ENCODE peak calls at places on chromosomes 11 and 22, in nine cellular contexts. K is astrocyte of the spinal cord, D is MCF 10A, I is cardiac muscle cell, O is HCT116, L is ovary, U is kidney, N is Calu3, Y is heart right ventricle. M is an unnamed sample.

GRCh38 chr11:70422692-70423522 is 24.6 kb downstream of the CTTN start:
- DNase-seq in K (no peak), D (no peak), I (no peak), O (no peak), L (no peak), U (no peak), N (no peak), Y (no peak), M (no peak)

GRCh38 chr22:22983123-22983522 is 87.2 kb upstream of the GNAZ start:
- DNase-seq in K (no peak), D (no peak), I (no peak), O (no peak), L (no peak), U (no peak), N (no peak), Y (no peak), M (no peak)

GRCh38 chr11:44104472-44105294 is 9.2 kb downstream of the EXT2 start:
- DNase-seq in K (no peak), D (peak), I (peak), O (no peak), L (no peak), U (no peak), N (no peak), Y (no peak), M (peak)

GRCh38 chr11:10663365-10663764 is 30.2 kb downstream of the IRAG1 start:
- DNase-seq in K (no peak), D (no peak), I (no peak), O (no peak), L (no peak), U (no peak), N (no peak), Y (no peak), M (no peak)

GRCh38 chr11:11078344-11078743 is 220.5 kb upstream of the ZBED5 start:
- DNase-seq in K (peak), D (peak), I (peak), O (no peak), L (no peak), U (no peak), N (no peak), Y (no peak), M (peak)

GRCh38 chr11:102495161-102496042 is 35.1 kb downstream of the MMP7 start:
- DNase-seq in K (peak), D (peak), I (peak), O (peak), L (no peak), U (no peak), N (peak), Y (no peak), M (peak)

GRCh38 chr11:6693342-6694228 is 10.4 kb upstream of the MRPL17 start:
- DNase-seq in K (peak), D (peak), I (peak), O (peak), L (no peak), U (no peak), N (no peak), Y (no peak), M (peak)

GRCh38 chr11:20438637-20439036 is 51.1 kb downstream of the PRMT3 start:
- DNase-seq in K (no peak), D (no peak), I (no peak), O (no peak), L (no peak), U (no peak), N (no peak), Y (no peak), M (no peak)

GRCh38 chr11:114061053-114062049 is 1.8 kb downstream of the ZBTB16 start:
- DNase-seq in K (peak), D (peak), I (peak), O (no peak), L (peak), U (no peak), N (no peak), Y (peak), M (peak)

GRCh38 chr11:31397239-31397834 is 27.7 kb downstream of the DNAJC24 start:
- DNase-seq in K (peak), D (peak), I (peak), O (no peak), L (no peak), U (no peak), N (no peak), Y (no peak), M (peak)

GRCh38 chr22:24406322-24407277 is 20.8 kb upstream of the ADORA2A start:
- DNase-seq in K (no peak), D (no peak), I (no peak), O (no peak), L (no peak), U (no peak), N (no peak), Y (no peak), M (no peak)

GRCh38 chr11:120336641-120337132 is 474 bp downstream of the ARHGEF12 start:
- DNase-seq in K (peak), D (peak), I (no peak), O (no peak), L (peak), U (no peak), N (no peak), Y (peak), M (peak)

GRCh38 chr11:64566042-64566914 is 24.7 kb upstream of the SLC22A12 start:
- DNase-seq in K (peak), D (peak), I (peak), O (peak), L (peak), U (peak), N (peak), Y (no peak), M (peak)

GRCh38 chr22:40434745-40435144 is 64.4 kb downstream of the SGSM3 start:
- DNase-seq in K (no peak), D (no peak), I (no peak), O (no peak), L (no peak), U (no peak), N (no peak), Y (no peak), M (no peak)

GRCh38 chr22:39898997-39899396 is 1.9 kb upstream of the GRAP2 start:
- DNase-seq in K (no peak), D (no peak), I (no peak), O (no peak), L (no peak), U (no peak), N (no peak), Y (no peak), M (no peak)

GRCh38 chr11:124784051-124784450 is 16.2 kb downstream of the MSANTD2 start:
- DNase-seq in K (no peak), D (no peak), I (no peak), O (no peak), L (no peak), U (no peak), N (no peak), Y (no peak), M (no peak)

GRCh38 chr11:73330569-73331093 is 22.6 kb downstream of the ARHGEF17 start:
- DNase-seq in K (no peak), D (peak), I (peak), O (no peak), L (no peak), U (no peak), N (no peak), Y (no peak), M (peak)

GRCh38 chr22:27247691-27248434 is 553.7 kb downstream of the MN1 start:
- DNase-seq in K (no peak), D (no peak), I (peak), O (no peak), L (peak), U (no peak), N (no peak), Y (no peak), M (peak)

GRCh38 chr22:18104566-18104965 is 6.0 kb upstream of the TUBA8 start:
- DNase-seq in K (peak), D (no peak), I (peak), O (no peak), L (no peak), U (no peak), N (no peak), Y (no peak), M (peak)

GRCh38 chr11:57539342-57539741 is 1.9 kb downstream of the SMTNL1 start:
- DNase-seq in K (no peak), D (no peak), I (no peak), O (no peak), L (no peak), U (no peak), N (no peak), Y (no peak), M (no peak)

GRCh38 chr11:124446926-124447325 is 1.4 kb upstream of the OR8B8 start:
- DNase-seq in K (no peak), D (no peak), I (peak), O (no peak), L (no peak), U (no peak), N (no peak), Y (no peak), M (peak)

GRCh38 chr11:60910711-60911366 is 3.1 kb upstream of the TMEM109 start:
- DNase-seq in K (no peak), D (no peak), I (no peak), O (no peak), L (no peak), U (no peak), N (no peak), Y (no peak), M (no peak)

GRCh38 chr11:18834754-18835466 is 43.3 kb upstream of the PTPN5 start:
- DNase-seq in K (no peak), D (no peak), I (no peak), O (no peak), L (no peak), U (no peak), N (no peak), Y (no peak), M (no peak)

GRCh38 chr22:39546889-39547586 is 14.5 kb upstream of the RPS19BP1 start:
- DNase-seq in K (peak), D (peak), I (no peak), O (no peak), L (no peak), U (no peak), N (no peak), Y (no peak), M (peak)

GRCh38 chr11:4072668-4073285 is 21.8 kb upstream of the RRM1 start:
- DNase-seq in K (peak), D (peak), I (peak), O (peak), L (peak), U (no peak), N (peak), Y (no peak), M (peak)

GRCh38 chr11:16217631-16218030 is 138.7 kb downstream of the SOX6 start:
- DNase-seq in K (peak), D (peak), I (no peak), O (no peak), L (no peak), U (no peak), N (no peak), Y (no peak), M (no peak)

GRCh38 chr22:36419177-36419911 is 31.6 kb upstream of the MYH9 start:
- DNase-seq in K (peak), D (no peak), I (peak), O (no peak), L (peak), U (peak), N (no peak), Y (peak), M (peak)

GRCh38 chr22:50001388-50002231 is 11.0 kb downstream of the IL17REL start:
- DNase-seq in K (no peak), D (no peak), I (no peak), O (no peak), L (no peak), U (no peak), N (no peak), Y (no peak), M (no peak)

GRCh38 chr11:16973565-16973964 is 40.6 kb downstream of the PLEKHA7 start:
- DNase-seq in K (no peak), D (no peak), I (no peak), O (no peak), L (no peak), U (no peak), N (no peak), Y (no peak), M (no peak)

GRCh38 chr11:89521294-89521693 is 30.1 kb upstream of the NOX4 start:
- DNase-seq in K (peak), D (no peak), I (no peak), O (no peak), L (no peak), U (no peak), N (no peak), Y (no peak), M (no peak)

DNA sequence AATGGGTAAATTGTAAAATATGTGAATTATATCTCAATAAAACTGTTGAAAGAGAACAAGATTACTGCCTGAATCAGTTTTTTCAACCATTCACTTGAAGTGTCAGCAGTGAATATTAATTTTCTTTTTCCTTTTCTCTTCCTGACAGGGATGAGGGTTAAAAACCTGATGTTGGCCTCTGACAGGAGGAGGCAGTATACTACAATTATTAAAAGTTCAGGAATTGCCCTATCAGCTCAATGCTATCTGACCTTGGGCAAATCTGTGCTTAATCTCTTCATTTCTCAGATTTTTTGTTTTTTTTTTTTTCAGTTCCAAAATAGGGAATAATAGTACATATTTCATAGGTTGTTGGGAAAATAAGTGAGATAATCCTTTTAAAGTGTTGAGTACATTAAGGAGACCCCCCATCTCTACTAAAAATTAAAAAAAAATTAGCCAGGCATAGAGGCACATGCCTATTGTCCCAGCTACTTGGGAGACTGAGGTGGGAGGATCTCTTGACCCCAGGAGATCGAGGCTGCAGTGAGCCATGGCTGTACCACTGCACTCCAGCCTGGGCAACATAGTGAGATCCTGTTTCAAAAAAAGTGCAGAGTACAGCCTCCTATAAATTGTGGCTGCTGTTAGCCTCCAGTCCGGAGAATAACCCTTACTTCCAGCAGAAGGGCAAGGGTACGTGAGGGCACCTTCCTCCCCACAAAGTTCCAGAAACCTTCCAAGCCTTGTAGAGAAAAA is 48.8 kb downstream of the TRIM44 start:
- DNase-seq in K (no peak), D (peak), I (no peak), O (no peak), L (no peak), U (no peak), N (no peak), Y (no peak), M (no peak)
- TF ChIP-seq CTCF in K (no peak), D (no peak), I (no peak), O (peak), L (no peak), U (peak), N (no peak), Y (no peak), M (peak)

GRCh38 chr11:1936072-1936780 is 10.9 kb upstream of the MRPL23 start:
- DNase-seq in K (no peak), D (no peak), I (no peak), O (no peak), L (peak), U (peak), N (no peak), Y (no peak), M (no peak)

GRCh38 chr11:1937616-1938342 is 9.4 kb upstream of the MRPL23 start:
- DNase-seq in K (no peak), D (no peak), I (no peak), O (no peak), L (peak), U (peak), N (no peak), Y (no peak), M (no peak)

GRCh38 chr11:1939006-1939626 is 8.0 kb upstream of the MRPL23 start:
- DNase-seq in K (no peak), D (no peak), I (peak), O (no peak), L (peak), U (peak), N (no peak), Y (peak), M (no peak)

GRCh38 chr11:1936781-1937615 is 10.1 kb upstream of the MRPL23 start:
- DNase-seq in K (no peak), D (no peak), I (no peak), O (no peak), L (peak), U (peak), N (no peak), Y (peak), M (no peak)

DNA sequence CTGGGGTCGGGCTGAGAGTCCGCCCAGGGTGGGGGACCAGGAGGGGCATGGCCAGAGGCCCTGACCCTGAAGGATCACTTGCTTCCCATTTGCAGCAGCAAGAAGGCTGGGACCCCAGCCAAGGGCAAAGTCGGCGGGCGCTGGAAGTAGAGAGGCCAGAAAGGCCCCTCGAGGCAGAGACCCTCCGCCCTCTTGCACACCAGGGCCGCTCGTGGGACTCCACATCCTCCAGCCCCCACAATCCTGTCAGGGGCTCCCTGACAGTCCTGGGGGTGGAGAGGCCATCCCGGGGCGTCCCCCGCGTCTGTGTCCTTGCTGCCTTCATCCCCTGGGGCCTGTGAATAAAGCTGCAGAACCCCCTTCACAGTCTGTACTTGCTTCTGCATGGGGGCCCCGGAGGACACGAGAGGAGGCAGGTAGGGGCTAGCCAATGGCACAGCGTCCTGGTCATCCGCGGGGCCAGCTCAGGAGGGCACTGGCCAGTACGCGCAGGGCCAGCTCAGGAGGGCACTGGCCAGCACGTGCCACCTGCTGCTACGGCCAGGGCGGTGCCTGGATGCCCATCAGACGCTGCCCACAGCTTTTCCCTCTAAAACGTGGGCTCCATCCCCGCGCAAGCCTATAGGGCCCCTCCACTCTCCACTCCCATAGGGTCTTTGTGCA is 8.7 kb upstream of the MRPL23 start:
- DNase-seq in K (no peak), D (no peak), I (no peak), O (no peak), L (peak), U (peak), N (no peak), Y (peak), M (no peak)
- TF ChIP-seq CTCF in K (no peak), D (no peak), I (no peak), O (no peak), L (no peak), U (no peak), N (no peak), Y (no peak), M (no peak)

DNA sequence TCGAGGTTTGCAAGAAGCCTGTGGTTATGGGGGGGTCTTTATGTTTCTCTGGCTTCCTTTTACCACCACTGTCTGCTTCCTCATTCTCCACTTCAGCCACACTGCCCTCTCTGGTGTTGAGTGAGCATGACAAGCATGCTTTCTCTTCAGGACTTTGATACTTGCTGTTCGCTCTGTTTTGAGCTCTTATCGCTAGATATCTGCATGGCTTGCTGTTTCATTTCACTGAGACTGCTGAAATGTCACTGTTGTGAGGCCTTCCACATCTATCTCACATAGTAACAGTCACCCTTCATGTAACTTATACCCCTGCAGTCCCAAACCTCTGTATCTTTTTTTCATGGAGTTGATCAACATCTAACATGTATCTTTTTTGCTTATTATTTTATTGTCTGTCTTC is 59.8 kb downstream of the TMEM135 start:
- DNase-seq in K (peak), D (peak), I (peak), O (peak), L (no peak), U (no peak), N (peak), Y (no peak), M (peak)
- TF ChIP-seq CTCF in K (peak), D (peak), I (peak), O (peak), L (no peak), U (peak), N (peak), Y (peak), M (peak)

GRCh38 chr22:19597399-19597735 is 73.2 kb upstream of the CLDN5 start:
- DNase-seq in K (no peak), D (no peak), I (no peak), O (no peak), L (no peak), U (no peak), N (no peak), Y (no peak), M (no peak)
- TF ChIP-seq CTCF in K (no peak), D (no peak), I (no peak), O (no peak), L (no peak), U (no peak), N (no peak), Y (no peak), M (no peak)

DNA sequence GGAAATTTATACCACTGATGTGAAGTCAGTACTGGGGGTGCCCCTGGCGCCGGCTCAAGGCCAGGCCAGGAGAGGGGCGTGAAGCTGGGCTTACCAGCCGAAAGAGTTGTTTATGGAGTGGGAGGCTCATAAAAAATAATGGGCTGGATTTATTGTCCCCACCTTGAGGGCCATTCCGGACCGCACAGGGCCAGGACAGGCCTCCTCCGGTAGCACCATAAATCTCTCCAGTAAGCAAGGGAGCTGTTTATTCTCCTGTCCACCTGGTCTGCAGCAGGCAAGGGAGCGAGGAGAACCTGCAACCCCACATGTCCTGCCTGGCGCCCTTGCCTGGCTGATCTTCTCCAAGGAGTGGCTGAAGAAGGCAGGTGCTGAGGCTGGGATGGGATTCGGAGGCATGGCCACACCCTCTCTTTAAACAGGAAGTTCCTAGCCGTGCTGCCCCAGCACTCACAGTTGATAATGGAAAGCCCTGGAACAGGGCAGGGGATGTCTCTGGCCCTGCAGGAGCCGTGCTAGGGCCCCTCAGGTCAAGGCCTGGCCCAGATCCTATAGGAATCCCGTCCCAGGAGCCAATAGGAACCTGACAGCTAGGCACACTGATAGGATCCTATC is 65.1 kb downstream of the SCUBE1 start:
- DNase-seq in K (no peak), D (no peak), I (no peak), O (no peak), L (no peak), U (no peak), N (peak), Y (no peak), M (no peak)
- TF ChIP-seq CTCF in K (no peak), D (no peak), I (no peak), O (no peak), L (no peak), U (no peak), N (no peak), Y (no peak), M (no peak)

GRCh38 chr11:62656801-62657429 is 3.8 kb upstream of the INTS5 start:
- DNase-seq in K (no peak), D (no peak), I (no peak), O (no peak), L (no peak), U (no peak), N (no peak), Y (no peak), M (peak)
- TF ChIP-seq CTCF in K (no peak), D (no peak), I (no peak), O (no peak), L (no peak), U (no peak), N (no peak), Y (no peak), M (no peak)